ENCODE peak calls at places on chromosome 11, in five cellular contexts. U, R, J, L and O are unnamed samples.

GRCh38 chr11:67558084-67558772 is 25.4 kb upstream of the GSTP1 start:
- DNase-seq in U (no peak), R (peak), J (no peak), L (peak), O (no peak)

GRCh38 chr11:130737866-130738431 is 178.3 kb downstream of the SNX19 start:
- DNase-seq in U (no peak), R (no peak), J (no peak), L (no peak), O (no peak)

GRCh38 chr11:75525433-75526191 is at the start of gene GDPD5:
- DNase-seq in U (peak), R (no peak), J (peak), L (peak), O (peak)

GRCh38 chr11:119983816-119984215 is 154.1 kb downstream of the TRIM29 start:
- DNase-seq in U (no peak), R (no peak), J (no peak), L (no peak), O (no peak)

GRCh38 chr11:637333-637592 is 194 bp downstream of the DRD4 start:
- DNase-seq in U (no peak), R (no peak), J (no peak), L (no peak), O (no peak)

GRCh38 chr11:120513436-120514315 is 2.1 kb downstream of the GRIK4 start:
- DNase-seq in U (no peak), R (no peak), J (no peak), L (no peak), O (no peak)

GRCh38 chr11:98979212-98979611 is 41.5 kb upstream of the CNTN5 start:
- DNase-seq in U (no peak), R (no peak), J (no peak), L (no peak), O (no peak)

GRCh38 chr11:114399903-114400221 is 449 bp downstream of the C11orf71 start:
- DNase-seq in U (peak), R (peak), J (no peak), L (peak), O (no peak)

GRCh38 chr11:94473177-94473799 is 20.4 kb downstream of the MRE11 start:
- DNase-seq in U (no peak), R (peak), J (no peak), L (no peak), O (no peak)

GRCh38 chr11:99199336-99199735 is 178.6 kb downstream of the CNTN5 start:
- DNase-seq in U (no peak), R (no peak), J (no peak), L (no peak), O (no peak)

DNA sequence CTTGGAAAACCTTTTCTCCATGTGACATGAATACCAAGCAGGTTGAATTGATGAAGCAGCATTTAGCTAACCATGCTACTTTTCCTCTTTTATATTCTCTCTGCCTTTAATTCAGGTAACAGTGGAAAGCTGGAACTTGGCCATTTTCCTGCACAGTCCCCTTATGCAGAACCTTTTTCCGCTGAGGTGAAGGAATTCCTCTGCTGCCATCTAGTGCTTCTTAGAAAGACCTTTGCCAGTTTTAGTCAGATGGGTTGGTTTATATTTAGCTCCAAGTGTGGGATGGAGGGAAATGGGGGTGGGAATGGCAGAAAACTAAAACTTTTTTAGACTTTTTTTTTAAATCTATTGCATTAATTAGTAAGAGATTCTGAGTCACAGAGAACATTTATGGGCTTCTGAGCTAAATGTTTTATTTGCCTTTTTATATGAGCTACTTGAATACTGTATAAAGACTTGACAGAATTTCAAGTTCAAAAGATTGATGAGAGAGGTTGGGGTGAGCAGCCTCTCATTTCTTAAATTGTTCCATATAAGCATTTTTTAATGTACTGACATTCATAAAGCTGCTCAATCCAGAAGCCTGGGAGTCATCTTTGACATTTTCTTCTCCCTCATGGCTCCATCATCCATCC is 153.9 kb upstream of the ZC3H12C start:
- DNase-seq in U (no peak), R (no peak), J (peak), L (peak), O (no peak)
- TF ChIP-seq ATF2 in U (no peak), R (no peak), J (no peak), L (no peak), O (no peak)

DNA sequence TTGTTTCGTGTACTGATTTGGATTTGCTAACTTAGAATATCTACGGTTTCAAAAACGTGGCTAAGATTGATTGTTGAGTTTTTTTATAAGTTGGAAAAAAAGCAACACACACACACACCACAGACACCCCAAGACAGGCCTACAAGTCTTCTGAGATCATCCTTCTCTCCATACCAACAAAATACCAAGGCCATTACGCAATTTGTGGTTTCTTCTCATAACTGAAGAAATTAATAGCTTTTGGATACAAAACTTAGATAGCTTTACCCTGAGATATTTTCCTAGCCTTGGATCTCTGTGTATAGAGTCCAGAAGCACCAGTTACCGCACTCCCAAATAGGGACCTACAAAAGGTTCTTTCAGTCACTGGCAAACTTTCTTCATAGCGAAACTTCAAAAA is 113.6 kb downstream of the SIK3 start:
- DNase-seq in U (no peak), R (no peak), J (no peak), L (no peak), O (no peak)
- TF ChIP-seq ATF2 in U (no peak), R (no peak), J (no peak), L (no peak), O (no peak)

GRCh38 chr11:58575377-58576020 is at the start of gene LPXN:
- DNase-seq in U (no peak), R (no peak), J (no peak), L (no peak), O (no peak)
- TF ChIP-seq ATF2 in U (no peak), R (peak), J (no peak), L (no peak), O (no peak)

DNA sequence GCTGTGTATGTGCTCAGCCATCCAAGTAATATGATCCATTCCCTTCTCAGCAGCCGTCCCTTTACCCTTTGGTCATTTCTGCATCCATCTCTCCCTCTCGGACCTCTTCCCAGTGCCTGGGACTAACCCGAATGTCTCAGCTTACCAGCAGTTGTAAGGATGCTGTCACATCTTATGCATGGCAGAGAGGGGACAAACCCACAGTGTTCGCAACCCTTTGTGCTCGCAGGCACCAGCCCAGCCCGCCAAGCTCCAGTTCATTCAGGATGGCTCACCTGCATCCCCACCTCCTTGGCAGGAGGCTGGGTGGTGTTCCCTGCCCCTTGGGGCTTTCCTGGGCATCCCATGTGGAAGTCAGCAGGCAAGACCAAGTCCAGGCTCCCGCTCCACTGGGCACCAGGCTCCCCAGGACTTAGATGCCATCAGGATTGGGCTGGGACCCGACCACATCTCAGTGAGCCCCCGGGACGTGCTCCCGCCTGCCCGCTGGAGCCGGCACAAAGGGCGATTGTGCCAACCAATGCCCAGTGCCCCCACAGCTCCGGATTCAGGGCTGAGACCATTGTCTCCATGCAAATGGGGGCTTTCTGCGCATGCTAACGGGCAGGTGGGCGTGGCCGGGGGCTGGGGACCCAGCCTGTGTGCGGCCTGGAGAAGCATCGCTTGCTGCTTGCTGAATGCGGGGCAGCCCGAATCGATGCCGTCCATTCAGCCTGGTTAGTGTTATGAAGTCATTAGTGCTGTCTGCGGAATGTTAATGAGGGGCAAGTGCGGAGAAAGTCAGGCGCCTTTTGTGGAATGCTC is 108.6 kb downstream of the KCNQ1OT1 start:
- DNase-seq in U (peak), R (no peak), J (peak), L (no peak), O (no peak)
- TF ChIP-seq ATF2 in U (no peak), R (no peak), J (no peak), L (no peak), O (no peak)

GRCh38 chr11:36365937-36366336 is 69.8 kb downstream of the PRR5L start:
- DNase-seq in U (no peak), R (no peak), J (no peak), L (no peak), O (no peak)
- TF ChIP-seq ATF2 in U (no peak), R (no peak), J (no peak), L (no peak), O (no peak)

DNA sequence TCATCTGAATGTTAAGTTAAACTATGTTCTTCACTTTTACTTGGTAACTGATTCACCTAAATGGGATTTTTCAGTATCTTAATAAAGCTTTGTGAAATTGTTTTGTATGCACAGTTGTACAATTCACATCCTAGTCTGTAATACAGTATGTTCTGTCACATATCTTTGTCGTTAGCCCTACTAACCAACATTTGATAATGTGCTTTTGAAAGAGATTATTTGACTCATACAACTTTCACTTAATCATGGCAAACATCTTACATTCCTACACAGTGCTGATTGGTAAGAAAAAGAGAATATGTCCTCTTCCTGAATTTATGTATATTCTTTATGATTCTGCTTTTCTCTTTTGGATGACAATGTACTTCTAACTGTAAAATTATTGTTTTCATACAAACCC is 234.5 kb downstream of the METTL15 start:
- DNase-seq in U (no peak), R (no peak), J (no peak), L (no peak), O (no peak)
- TF ChIP-seq ATF2 in U (no peak), R (no peak), J (no peak), L (no peak), O (no peak)

GRCh38 chr11:46616551-46617450 is at the start of gene HARBI1:
- DNase-seq in U (peak), R (peak), J (peak), L (peak), O (peak)
- TF ChIP-seq ATF2 in U (no peak), R (no peak), J (peak), L (no peak), O (no peak)